ENCODE peak calls at places on chromosomes 7 and 10, in eight cellular contexts. B is HT1080; S is activated CD8-positive, alpha-beta memory T cell treated with anti-CD3 and anti-CD28 coated beads, Interleukin-2, amount 50 U/mL, for 4 hours; T is D341Med; Q is SK-N-DZ; H is HEK293T; E is frontal cortex; Y is fibroblast of the aortic adventitia. U is an unnamed sample.

GRCh38 chr10:93452143-93452542 is 30.0 kb downstream of the MYOF start:
- DNase-seq in B (no peak), S (no peak), T (no peak), Q (no peak), H (no peak), E (no peak), Y (no peak), U (no peak)

GRCh38 chr7:26101471-26102151 is 50.4 kb upstream of the NFE2L3 start:
- DNase-seq in B (no peak), S (no peak), T (no peak), Q (no peak), H (no peak), E (no peak), Y (no peak), U (no peak)

GRCh38 chr7:36430881-36431280 is 41.2 kb downstream of the ANLN start:
- DNase-seq in B (no peak), S (no peak), T (no peak), Q (no peak), H (no peak), E (no peak), Y (peak), U (no peak)

GRCh38 chr10:79219276-79219957 is 127.9 kb upstream of the PPIF start:
- DNase-seq in B (no peak), S (no peak), T (no peak), Q (no peak), H (no peak), E (no peak), Y (peak), U (no peak)

GRCh38 chr7:30433082-30433481 is 45.5 kb downstream of the NOD1 start:
- DNase-seq in B (no peak), S (no peak), T (no peak), Q (no peak), H (no peak), E (peak), Y (peak), U (peak)

GRCh38 chr10:4807803-4808507 is 18.1 kb upstream of the AKR1E2 start:
- DNase-seq in B (peak), S (no peak), T (no peak), Q (no peak), H (no peak), E (no peak), Y (peak), U (peak)

GRCh38 chr7:37732253-37732652 is 48.7 kb downstream of the GPR141 start:
- DNase-seq in B (peak), S (no peak), T (peak), Q (peak), H (peak), E (peak), Y (no peak), U (peak)

GRCh38 chr7:157818701-157819516 is 482.1 kb downstream of the DNAJB6 start:
- DNase-seq in B (no peak), S (no peak), T (no peak), Q (peak), H (no peak), E (no peak), Y (no peak), U (no peak)

GRCh38 chr7:48680996-48681395 is 243.4 kb upstream of the CDC14C start:
- DNase-seq in B (no peak), S (no peak), T (no peak), Q (no peak), H (no peak), E (no peak), Y (no peak), U (no peak)

GRCh38 chr10:13056461-13057077 is 43.4 kb upstream of the OPTN start:
- DNase-seq in B (no peak), S (no peak), T (peak), Q (peak), H (peak), E (peak), Y (peak), U (peak)

GRCh38 chr7:123303926-123304325 is 104.2 kb upstream of the SLC13A1 start:
- DNase-seq in B (no peak), S (no peak), T (no peak), Q (no peak), H (no peak), E (no peak), Y (no peak), U (no peak)

GRCh38 chr10:24168258-24169170 is 40.4 kb upstream of the KIAA1217 start:
- DNase-seq in B (no peak), S (no peak), T (no peak), Q (no peak), H (no peak), E (no peak), Y (peak), U (no peak)

GRCh38 chr7:122305475-122306319 is 1.1 kb upstream of the FEZF1 start:
- DNase-seq in B (no peak), S (no peak), T (peak), Q (no peak), H (peak), E (no peak), Y (peak), U (no peak)

GRCh38 chr7:90401989-90402388 is 1.3 kb upstream of the CLDN12 start:
- DNase-seq in B (no peak), S (no peak), T (peak), Q (peak), H (no peak), E (no peak), Y (peak), U (peak)

GRCh38 chr7:75842836-75843446 is 29.3 kb upstream of the CCL24 start:
- DNase-seq in B (peak), S (no peak), T (no peak), Q (no peak), H (no peak), E (no peak), Y (peak), U (peak)

GRCh38 chr10:108249940-108250339 is 1085.4 kb upstream of the SORCS1 start:
- DNase-seq in B (no peak), S (no peak), T (no peak), Q (no peak), H (peak), E (no peak), Y (no peak), U (no peak)

GRCh38 chr10:4303045-4303444 is 518.0 kb upstream of the KLF6 start:
- DNase-seq in B (peak), S (no peak), T (no peak), Q (no peak), H (no peak), E (no peak), Y (peak), U (peak)

U was measured in M059J.